ENCODE peak calls at places on chromosome 3, in six cellular contexts. M is hepatocyte, W is thoracic aorta, Q is fibroblast of lung, A is HFF-Myc, J is AG04450. Y is an unnamed sample.

GRCh38 chr3:30768703-30769550 is 125.5 kb downstream of the GADL1 start:
- DNase-seq in M (peak; percentile 84), Q (peak; percentile 58), J (no peak), A (peak; percentile 30), W (peak; percentile 9), Y (peak; percentile 80)

GRCh38 chr3:112303811-112304325 is 9.9 kb upstream of the SLC9C1 start:
- DNase-seq in Q (peak; percentile 56), M (peak; percentile 33), J (no peak), W (no peak), A (no peak), Y (no peak)

GRCh38 chr3:140898340-140899180 is 43.1 kb upstream of the SLC25A36 start:
- DNase-seq in Q (peak; percentile 85), A (peak; percentile 46), M (peak; percentile 75), W (no peak), J (peak; percentile 72), Y (no peak)

GRCh38 chr3:138845771-138846173 is 11.0 kb upstream of the PIK3CB start:
- DNase-seq in W (no peak), J (no peak), Q (no peak), A (no peak), M (no peak), Y (no peak)

GRCh38 chr3:111260878-111261277 is 189.3 kb downstream of the NECTIN3 start:
- DNase-seq in W (no peak), A (no peak), M (no peak), J (no peak), Q (peak; percentile 50), Y (no peak)

GRCh38 chr3:126542340-126543241 is 16.1 kb downstream of the C3orf22 start:
- DNase-seq in Q (no peak), A (no peak), M (no peak), W (no peak), J (no peak), Y (peak; percentile 14)

GRCh38 chr3:189122120-189122519 is 49.7 kb upstream of the TPRG1 start:
- DNase-seq in Q (no peak), M (no peak), A (no peak), W (no peak), J (no peak), Y (no peak)

GRCh38 chr3:186705882-186706780 is 11.0 kb upstream of the KNG1 start:
- DNase-seq in A (no peak), J (no peak), W (no peak), Q (no peak), M (no peak), Y (no peak)

GRCh38 chr3:194632211-194632982 is 822 bp downstream of the TMEM44 start:
- DNase-seq in A (no peak), Q (no peak), J (no peak), M (no peak), W (no peak), Y (no peak)

GRCh38 chr3:127489357-127489756 is 101.2 kb downstream of the TPRA1 start:
- DNase-seq in Q (no peak), A (no peak), M (no peak), J (no peak), W (no peak), Y (no peak)

GRCh38 chr3:46076606-46077005 is 49.3 kb upstream of the XCR1 start:
- DNase-seq in J (no peak), W (no peak), A (no peak), Q (no peak), M (no peak), Y (no peak)

GRCh38 chr3:89216021-89216739 is 108.8 kb downstream of the EPHA3 start:
- DNase-seq in Q (peak; percentile 36), W (no peak), M (no peak), J (no peak), A (no peak), Y (no peak)

GRCh38 chr3:171345112-171345843 is 114.9 kb downstream of the TNIK start:
- DNase-seq in W (no peak), Q (no peak), J (no peak), A (no peak), M (no peak), Y (no peak)

GRCh38 chr3:8497582-8497981 is 4.0 kb upstream of the LMCD1 start:
- DNase-seq in Q (peak; percentile 75), A (no peak), J (no peak), W (no peak), M (no peak), Y (no peak)

GRCh38 chr3:188205992-188206416 is 52.0 kb downstream of the LPP start:
- DNase-seq in M (peak; percentile 47), A (no peak), J (no peak), Q (no peak), W (no peak), Y (no peak)

GRCh38 chr3:32037932-32038271 is 56.4 kb downstream of the ZNF860 start:
- DNase-seq in Q (no peak), M (no peak), A (no peak), W (no peak), J (no peak), Y (no peak)

GRCh38 chr3:69320867-69321266 is 65.0 kb downstream of the FRMD4B start:
- DNase-seq in A (no peak), Q (no peak), M (no peak), J (no peak), W (no peak), Y (no peak)

GRCh38 chr3:50484681-50485263 is 18.7 kb downstream of the CACNA2D2 start:
- DNase-seq in W (no peak), J (no peak), Q (no peak), M (no peak), A (no peak), Y (no peak)

GRCh38 chr3:126352476-126353454 is 4.4 kb downstream of the KLF15 start:
- DNase-seq in W (no peak), M (no peak), A (no peak), Q (no peak), J (no peak), Y (no peak)

GRCh38 chr3:109195812-109196211 is 59.3 kb downstream of the C3orf85 start:
- DNase-seq in A (no peak), Q (peak; percentile 78), M (no peak), W (no peak), J (no peak), Y (no peak)

GRCh38 chr3:5051772-5052171 is 70.3 kb upstream of the ARL8B start:
- DNase-seq in M (no peak), Q (peak; percentile 30), W (no peak), J (no peak), A (no peak), Y (no peak)

GRCh38 chr3:122312826-122313225 is 12.2 kb upstream of the CSTA start:
- DNase-seq in W (no peak), M (no peak), A (no peak), Q (no peak), J (no peak), Y (no peak)

GRCh38 chr3:167866321-167866720 is 130.8 kb downstream of the SERPINI1 start:
- DNase-seq in W (no peak), M (no peak), Q (no peak), J (no peak), A (no peak), Y (no peak)

DNA sequence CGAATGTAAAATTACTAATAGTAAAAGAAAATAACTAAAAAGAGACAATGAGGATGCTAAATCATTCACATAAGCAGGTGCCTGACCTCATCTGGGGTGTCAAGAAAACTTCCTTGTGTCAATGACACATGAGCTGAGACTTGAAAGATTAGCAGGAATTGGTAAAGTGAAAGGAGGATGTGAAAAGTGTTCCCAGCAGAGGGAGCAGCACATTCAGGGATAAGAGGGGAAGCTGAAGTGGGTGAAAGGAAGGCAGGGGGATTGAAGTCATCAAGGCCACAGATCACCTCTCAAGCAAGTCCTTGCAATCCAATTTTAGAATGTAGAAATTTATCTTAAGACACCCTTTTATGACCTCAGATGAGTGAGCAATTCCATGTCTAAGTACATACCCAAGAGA is 60.2 kb upstream of the ACP3 start:
- DNase-seq in Q (peak; percentile 65), J (peak; percentile 7), W (no peak), A (peak; percentile 26), M (peak; percentile 69), Y (no peak)
- TF ChIP-seq CTCF in Q (peak; percentile 71), J (peak; percentile 51), W (no peak), A (peak; percentile 49), M (peak; percentile 62), Y (no peak)

GRCh38 chr3:82496890-82497560 is 735.6 kb upstream of the GBE1 start:
- DNase-seq in W (no peak), Q (peak; percentile 3), M (peak; percentile 24), A (no peak), J (no peak), Y (no peak)
- TF ChIP-seq CTCF in W (no peak), Q (no peak), M (peak; percentile 47), A (no peak), J (no peak), Y (no peak)

GRCh38 chr3:17078885-17079465 is 194.2 kb downstream of the PLCL2 start:
- DNase-seq in Q (no peak), W (no peak), J (no peak), A (no peak), M (no peak), Y (no peak)

GRCh38 chr3:17075907-17076306 is 191.2 kb downstream of the PLCL2 start:
- DNase-seq in M (no peak), J (no peak), A (no peak), Q (no peak), W (no peak), Y (no peak)

GRCh38 chr3:17077614-17078013 is 192.9 kb downstream of the PLCL2 start:
- DNase-seq in W (no peak), M (no peak), Q (no peak), J (no peak), A (no peak), Y (no peak)

GRCh38 chr3:17075358-17075757 is 190.6 kb downstream of the PLCL2 start:
- DNase-seq in A (no peak), J (no peak), Q (no peak), M (no peak), W (no peak), Y (no peak)

DNA sequence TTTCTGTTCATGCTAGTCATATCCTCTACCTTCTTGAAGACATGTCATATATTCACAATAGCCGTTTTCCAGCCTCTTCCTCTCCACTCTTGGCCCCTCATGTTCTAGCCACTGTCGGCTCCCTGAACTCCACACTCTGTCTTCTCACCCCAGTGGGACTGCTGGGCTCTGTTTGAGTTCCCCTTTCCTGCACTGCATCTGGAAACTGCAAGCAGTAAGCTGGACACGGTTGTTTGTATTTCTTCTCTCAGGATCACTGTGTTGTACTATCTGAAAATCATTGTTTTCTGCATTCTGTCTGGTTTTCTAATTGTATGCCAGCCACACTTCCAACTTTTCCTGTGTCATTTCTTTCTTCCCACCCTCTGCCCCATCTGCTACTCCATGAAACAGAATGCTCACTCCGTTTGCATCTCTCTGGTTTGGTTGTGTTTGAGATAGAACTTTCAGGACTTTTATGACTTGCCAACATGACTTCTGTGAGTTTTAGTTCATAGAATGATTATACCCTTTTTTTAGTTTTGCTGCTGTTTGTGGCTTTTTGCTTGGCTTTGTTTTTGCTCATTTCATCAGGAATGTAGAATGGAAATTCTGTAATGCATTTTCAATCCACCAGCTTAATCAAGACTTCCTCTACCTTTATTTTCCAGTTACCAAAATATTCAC is 192.3 kb downstream of the PLCL2 start:
- DNase-seq in M (no peak), A (no peak), J (no peak), W (no peak), Q (no peak), Y (no peak)
- TF ChIP-seq CTCF in M (no peak), A (no peak), J (no peak), W (no peak), Q (no peak), Y (no peak)

DNA sequence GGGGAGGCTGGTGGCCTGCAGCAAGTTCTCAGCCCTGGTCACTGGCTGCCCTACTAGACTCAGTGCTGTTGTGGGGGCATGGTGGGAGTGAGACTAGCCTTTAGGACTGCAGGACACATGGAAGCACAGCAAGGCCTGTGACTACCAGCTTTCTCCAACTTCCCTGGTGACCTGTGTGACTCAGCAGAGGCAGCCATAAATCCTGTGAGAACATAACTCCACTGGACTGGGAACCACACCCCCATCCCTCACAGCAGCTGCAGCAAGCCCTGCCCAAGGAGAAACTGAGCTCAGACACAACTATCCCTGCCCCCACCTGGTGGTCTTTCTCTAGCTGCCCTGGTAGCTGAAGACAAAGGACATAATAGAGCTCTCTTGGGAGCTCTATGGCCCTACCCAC is 111.3 kb downstream of the DCLK3 start:
- DNase-seq in Q (peak; percentile 56), W (no peak), A (peak; percentile 15), J (no peak), M (peak; percentile 54), Y (no peak)
- TF ChIP-seq CTCF in Q (no peak), W (no peak), A (no peak), J (no peak), M (no peak), Y (no peak)

Y was measured in omental fat pad.